ENCODE peak calls at places on chromosomes 4 and X, in six cellular contexts. L is HCT116, N is neural progenitor cell, U is PC-3, O is GM23248, B is hepatocyte. F is an unnamed sample.
A peak's percentile ranks its signal among the peaks of the same experiment; 100 is the strongest.

GRCh38 chr4:43132010-43132582 is 239.6 kb downstream of the GRXCR1 start:
- DNase-seq in L (peak; percentile 8), B (peak; percentile 85), O (peak; percentile 80), U (peak; percentile 81), N (peak; percentile 81), F (peak; percentile 65)

GRCh38 chrX:940691-941090 is 271.8 kb downstream of the CRLF2 start:
- DNase-seq in L (no peak), N (no peak), U (no peak), O (no peak), B (no peak), F (no peak)

GRCh38 chr4:139528377-139529005 is 27.5 kb downstream of the SETD7 start:
- DNase-seq in O (peak; percentile 92), L (no peak), N (no peak), B (peak; percentile 52), U (no peak), F (no peak)

GRCh38 chr4:182147391-182147790 is 95.8 kb upstream of the TENM3 start:
- DNase-seq in U (no peak), B (no peak), O (no peak), L (no peak), N (no peak), F (no peak)

GRCh38 chr4:154349829-154350228 is 141.8 kb downstream of the DCHS2 start:
- DNase-seq in N (peak; percentile 50), O (peak; percentile 37), B (peak; percentile 46), U (peak; percentile 35), L (peak; percentile 13), F (peak; percentile 3)

GRCh38 chrX:82973641-82974040 is 534.4 kb upstream of the POU3F4 start:
- DNase-seq in L (no peak), U (no peak), N (no peak), B (no peak), O (no peak), F (no peak)

GRCh38 chrX:41922125-41922521 is 1.2 kb downstream of the CASK start:
- DNase-seq in L (no peak), B (no peak), O (peak; percentile 68), N (peak; percentile 8), U (peak; percentile 32), F (peak; percentile 20)

GRCh38 chr4:105257817-105258495 is 111.3 kb downstream of the TET2 start:
- DNase-seq in L (no peak), O (no peak), B (no peak), N (no peak), U (peak; percentile 3), F (no peak)

GRCh38 chr4:90057091-90057490 is 70.1 kb upstream of the CCSER1 start:
- DNase-seq in U (no peak), L (no peak), O (no peak), B (no peak), N (no peak), F (no peak)

GRCh38 chr4:67892905-67893304 is 9.1 kb upstream of the TMPRSS11D start:
- DNase-seq in B (no peak), U (no peak), L (no peak), N (peak; percentile 25), O (peak; percentile 38), F (no peak)

GRCh38 chrX:45849261-45849660 is 648.6 kb upstream of the DIPK2B start:
- DNase-seq in O (peak; percentile 80), B (peak; percentile 50), N (peak; percentile 32), L (peak; percentile 57), U (peak; percentile 85), F (no peak)

GRCh38 chr4:109389367-109390118 is 44.1 kb upstream of the SEC24B start:
- DNase-seq in N (no peak), B (peak; percentile 11), O (no peak), U (no peak), L (no peak), F (peak; percentile 44)

GRCh38 chr4:3128976-3129375 is 54.5 kb downstream of the HTT start:
- DNase-seq in N (no peak), O (peak; percentile 81), B (no peak), L (no peak), U (no peak), F (no peak)

GRCh38 chrX:6184900-6185515 is 43.7 kb downstream of the NLGN4X start:
- DNase-seq in O (no peak), N (no peak), L (no peak), U (no peak), B (no peak), F (peak; percentile 1)

GRCh38 chr4:159015862-159016261 is 87.0 kb upstream of the RAPGEF2 start:
- DNase-seq in B (no peak), N (no peak), L (no peak), U (no peak), O (peak; percentile 76), F (no peak)

GRCh38 chr4:126086041-126086440 is 771.3 kb downstream of the FAT4 start:
- DNase-seq in B (no peak), N (no peak), O (no peak), U (no peak), L (no peak), F (no peak)

GRCh38 chr4:4271912-4272311 is 18.0 kb downstream of the LYAR start:
- DNase-seq in N (no peak), O (peak; percentile 14), U (no peak), L (no peak), B (no peak), F (no peak)

GRCh38 chr4:152529880-152530279 is 6.0 kb downstream of the FBXW7 start:
- DNase-seq in B (no peak), L (no peak), N (no peak), U (no peak), O (no peak), F (no peak)

GRCh38 chrX:124736553-124737240 is 390.3 kb downstream of the SH2D1A start:
- DNase-seq in L (no peak), N (peak; percentile 60), B (no peak), U (no peak), O (no peak), F (no peak)

GRCh38 chr4:5887361-5888221 is 5.3 kb downstream of the CRMP1 start:
- DNase-seq in O (no peak), L (no peak), B (peak; percentile 49), N (peak; percentile 81), U (no peak), F (no peak)

DNA sequence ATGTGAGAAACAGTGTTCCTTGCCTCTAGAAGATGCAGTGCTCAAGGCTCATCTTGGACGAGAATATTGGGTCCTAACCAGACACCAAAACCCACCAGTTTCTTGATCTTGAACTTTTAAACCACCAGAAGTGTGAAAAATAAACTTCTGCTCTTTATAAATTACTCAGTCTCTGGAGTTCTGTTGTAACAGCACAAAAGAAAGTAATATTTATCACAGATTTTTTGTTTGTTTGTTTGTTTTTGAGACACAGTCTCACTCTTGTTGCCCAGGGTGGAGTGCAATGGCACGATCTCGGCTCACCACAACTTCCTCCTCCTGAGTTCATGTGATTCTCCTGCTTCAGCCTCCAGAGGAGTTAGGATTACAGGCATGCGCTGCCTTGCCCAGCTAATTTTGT is 371.1 kb upstream of the NDST4 start:
- DNase-seq in L (no peak), O (no peak), U (no peak), N (no peak), B (no peak), F (no peak)
- H3K27ac ChIP-seq in L (no peak overlapping the region), O (no peak overlapping the region), U (no peak overlapping the region), N (no peak overlapping the region), B (no peak overlapping the region), F (no peak overlapping the region)

GRCh38 chr4:88177981-88178632 is 19.7 kb upstream of the ABCG2 start:
- DNase-seq in B (peak; percentile 76), U (peak; percentile 81), L (peak; percentile 34), N (peak; percentile 67), O (peak; percentile 57), F (no peak)
- TF ChIP-seq EZH2phosphoT487 in B (no peak), U (no peak), L (no peak), N (no peak), O (no peak), F (no peak)

GRCh38 chr4:185797596-185797995 is 14.4 kb downstream of the SORBS2 start:
- DNase-seq in B (no peak), N (no peak), O (no peak), U (no peak), L (no peak), F (no peak)

GRCh38 chr4:185793716-185794115 is 18.3 kb downstream of the SORBS2 start:
- DNase-seq in N (no peak), B (no peak), O (no peak), U (no peak), L (no peak), F (no peak)

GRCh38 chr4:185797018-185797417 is 15.0 kb downstream of the SORBS2 start:
- DNase-seq in U (no peak), N (no peak), L (no peak), O (peak; percentile 13), B (no peak), F (no peak)

GRCh38 chr4:185794637-185795036 is 17.4 kb downstream of the SORBS2 start:
- DNase-seq in N (no peak), O (no peak), L (no peak), U (no peak), B (no peak), F (no peak)

GRCh38 chr4:185796176-185796575 is 15.8 kb downstream of the SORBS2 start:
- DNase-seq in N (no peak), U (no peak), O (no peak), B (no peak), L (no peak), F (no peak)
- H3K27ac ChIP-seq in N (no peak overlapping the region), U (no peak overlapping the region), O (no peak overlapping the region), B (no peak overlapping the region), L (no peak overlapping the region), F (no peak overlapping the region)

DNA sequence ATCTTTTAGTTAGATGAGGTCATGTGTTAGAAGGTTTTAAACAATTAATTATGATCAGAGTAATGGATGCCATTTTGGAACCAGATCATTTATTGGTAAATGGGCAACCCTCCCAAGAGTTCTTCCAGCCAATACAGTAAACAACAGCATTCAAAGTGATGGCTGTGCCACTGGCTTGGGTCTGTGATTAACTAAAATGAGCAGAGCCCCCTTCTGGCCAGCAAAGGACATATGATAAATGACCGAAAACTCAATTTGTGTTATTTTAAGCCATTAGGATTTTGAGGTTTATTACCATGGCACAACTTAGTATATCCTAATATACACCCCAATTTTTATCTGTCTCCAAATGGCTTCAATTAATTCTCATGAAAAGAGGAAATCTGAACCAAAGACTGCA is 90.8 kb upstream of the NPFFR2 start:
- DNase-seq in N (peak; percentile 69), U (peak; percentile 64), O (peak; percentile 51), B (peak; percentile 52), L (peak; percentile 1), F (peak; percentile 13)
- TF ChIP-seq EZH2phosphoT487 in N (no peak), U (no peak), O (no peak), B (no peak), L (no peak), F (no peak)

F was measured in OCI-LY7.